ENCODE peak calls at places on chromosomes 1 and 21, in eight cellular contexts. I, J, C, X, L, K, V and N are unnamed samples.

GRCh38 chr1:203906932-203907331 is 45.5 kb downstream of the SNRPE start:
- DNase-seq in K (no peak), X (peak), V (no peak), C (peak), I (peak), J (no peak), L (no peak), N (no peak)

GRCh38 chr1:40563266-40563665 is 31.8 kb downstream of the ZNF684 start:
- DNase-seq in X (no peak), V (no peak), L (no peak), C (no peak), I (no peak), J (no peak), K (no peak), N (no peak)

GRCh38 chr1:12398479-12398878 is 168.6 kb downstream of the VPS13D start:
- DNase-seq in I (no peak), V (no peak), K (no peak), C (no peak), J (no peak), L (no peak), X (no peak), N (no peak)

GRCh38 chr21:36753556-36753955 is 54.6 kb downstream of the SIM2 start:
- DNase-seq in V (no peak), K (no peak), X (no peak), J (no peak), I (no peak), L (no peak), C (no peak), N (no peak)

GRCh38 chr1:209513226-209513625 is 70.3 kb upstream of the CAMK1G start:
- DNase-seq in L (no peak), K (peak), C (no peak), I (peak), X (peak), V (no peak), J (no peak), N (peak)

GRCh38 chr1:16018749-16019515 is 1.1 kb upstream of the HSPB7 start:
- DNase-seq in V (no peak), I (no peak), X (no peak), K (no peak), J (no peak), L (no peak), C (no peak), N (no peak)

GRCh38 chr1:160367934-160368923 is 1.4 kb downstream of the NHLH1 start:
- DNase-seq in C (no peak), X (no peak), V (no peak), I (no peak), J (no peak), K (no peak), L (no peak), N (no peak)

GRCh38 chr1:244104309-244105060 is 53.4 kb downstream of the ZBTB18 start:
- DNase-seq in V (no peak), I (no peak), X (peak), L (no peak), K (no peak), C (no peak), J (no peak), N (no peak)

GRCh38 chr1:167899253-167899681 is 14.7 kb downstream of the ADCY10 start:
- DNase-seq in C (no peak), K (no peak), X (no peak), I (no peak), J (peak), V (no peak), L (no peak), N (no peak)

GRCh38 chr1:200373811-200374231 is 36.0 kb downstream of the ZNF281 start:
- DNase-seq in V (no peak), C (peak), L (no peak), J (no peak), X (peak), K (no peak), I (no peak), N (peak)

GRCh38 chr1:155598842-155599331 is 11.1 kb upstream of the MSTO1 start:
- DNase-seq in J (peak), K (no peak), L (no peak), V (peak), I (no peak), X (peak), C (peak), N (peak)

GRCh38 chr1:111323231-111323630 is 32.6 kb downstream of the CHIA start:
- DNase-seq in X (peak), I (no peak), V (no peak), C (no peak), K (no peak), J (no peak), L (no peak), N (no peak)

GRCh38 chr1:245680395-245680794 is 525.6 kb downstream of the KIF26B start:
- DNase-seq in X (no peak), J (no peak), I (no peak), C (no peak), L (no peak), K (no peak), V (no peak), N (no peak)